ENCODE peak calls at places on chromosomes 4 and X, in five cellular contexts. F, S, Z, C and M are unnamed samples.
A peak's percentile ranks its signal among the peaks of the same experiment; 100 is the strongest.

GRCh38 chr4:128424524-128425195 is 137.0 kb upstream of the PGRMC2 start:
- DNase-seq in Z (no peak), F (no peak), C (no peak), S (no peak), M (peak; percentile 50)

GRCh38 chrX:106039920-106040319 is 1.4 kb upstream of the SERPINA7 start:
- DNase-seq in Z (peak; percentile 33), C (no peak), S (no peak), F (no peak), M (no peak)

GRCh38 chr4:61200195-61200990 is at the start of gene ADGRL3:
- DNase-seq in Z (peak; percentile 88), F (peak; percentile 89), C (no peak), S (peak; percentile 83), M (peak; percentile 54)

GRCh38 chrX:30992381-30992904 is 79.4 kb downstream of the FTHL17 start:
- DNase-seq in Z (no peak), C (no peak), S (no peak), F (no peak), M (peak; percentile 0)

GRCh38 chr4:175705407-175705806 is 106.7 kb downstream of the GPM6A start:
- DNase-seq in F (peak; percentile 66), Z (peak; percentile 63), C (no peak), S (peak; percentile 50), M (no peak)

GRCh38 chrX:13013353-13014110 is 30.9 kb downstream of the FAM9C start:
- DNase-seq in S (no peak), F (no peak), Z (no peak), C (peak; percentile 33), M (peak; percentile 52)

GRCh38 chr4:80646061-80646460 is 310.5 kb downstream of the CFAP299 start:
- DNase-seq in S (no peak), Z (no peak), F (no peak), C (no peak), M (no peak)

GRCh38 chr4:20272411-20272872 is 20.7 kb downstream of the SLIT2 start:
- DNase-seq in C (no peak), Z (no peak), F (no peak), S (no peak), M (peak; percentile 60)

DNA sequence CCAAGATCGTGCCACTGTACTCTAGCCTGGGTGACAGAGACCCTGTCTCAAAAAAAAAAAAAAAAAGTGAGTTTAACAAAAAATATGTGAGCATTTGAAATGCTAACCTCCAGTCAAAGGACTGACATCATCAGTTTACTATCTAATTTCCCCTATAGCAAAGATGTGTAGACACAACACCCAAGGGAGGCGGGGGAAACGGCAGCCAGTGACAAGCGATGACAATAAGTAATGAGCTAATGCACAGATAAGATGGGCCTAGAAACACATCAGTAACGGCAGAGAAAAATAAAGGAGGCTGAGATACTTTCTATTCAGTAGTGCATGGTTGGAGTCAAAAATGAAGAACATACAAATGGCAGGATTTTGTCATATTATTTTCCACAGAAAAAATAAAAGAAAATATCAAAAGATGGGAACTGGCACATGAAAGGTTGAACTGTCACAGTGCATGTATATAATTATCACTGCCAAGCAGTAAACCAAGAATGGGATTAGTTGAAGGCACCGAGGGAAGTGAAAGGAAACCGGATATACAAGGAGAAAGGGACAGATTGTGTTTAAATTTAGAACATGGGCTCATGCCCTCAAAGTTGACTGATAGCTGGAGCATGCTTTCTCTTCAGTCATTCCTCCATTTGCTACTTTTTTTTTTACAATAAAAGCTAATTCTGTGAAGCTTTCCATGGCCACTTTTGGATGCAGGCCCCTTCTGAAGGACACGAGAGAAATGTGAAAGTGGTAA is 41.8 kb downstream of the IGFBP7 start:
- DNase-seq in F (no peak), Z (no peak), C (no peak), S (no peak), M (no peak)
- H2BK12ac ChIP-seq in F (no peak overlapping the region), Z (no peak overlapping the region), C (no peak overlapping the region), S (no peak overlapping the region), M (no peak overlapping the region)

DNA sequence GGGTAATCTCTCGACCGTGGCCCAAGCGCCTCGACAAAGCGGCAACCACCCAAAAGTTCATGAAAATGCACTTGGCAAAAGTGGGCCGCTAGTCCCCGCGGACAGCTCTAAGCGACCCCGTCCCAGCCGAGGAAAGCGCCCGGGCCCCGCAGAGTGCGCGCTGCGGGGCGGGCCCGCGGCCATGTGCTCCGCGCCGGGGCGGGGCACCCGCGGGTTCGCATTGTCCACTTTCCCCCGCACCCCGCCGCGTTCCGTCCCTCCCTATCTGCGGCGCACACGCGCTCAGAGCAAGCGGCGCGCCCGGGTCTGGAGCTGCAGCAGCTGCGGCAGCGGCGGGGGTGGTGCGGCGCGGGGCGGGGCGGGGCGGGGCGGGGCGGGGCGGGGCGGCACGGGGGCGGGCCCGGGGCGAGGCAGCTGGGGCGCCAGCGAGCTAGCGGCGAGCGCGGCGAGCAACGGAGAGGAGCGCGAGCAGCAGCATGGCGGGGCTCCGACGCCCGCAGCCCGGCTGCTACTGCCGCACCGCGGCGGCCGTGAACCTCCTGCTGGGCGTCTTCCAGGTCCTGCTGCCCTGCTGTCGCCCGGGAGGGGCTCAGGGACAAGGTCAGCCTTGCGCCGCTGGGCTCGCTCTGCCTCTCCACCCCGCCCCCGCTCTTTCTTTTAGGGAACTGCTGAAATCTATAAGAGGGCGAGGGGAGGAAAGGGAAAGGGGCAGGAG is at the start of gene TMEM131L:
- DNase-seq in Z (peak; percentile 82), F (peak; percentile 81), C (peak; percentile 54), S (peak; percentile 75), M (peak; percentile 71)
- H2BK12ac ChIP-seq in Z (no peak within 1 kb of the TSS), F (no peak within 1 kb of the TSS), C (no peak within 1 kb of the TSS), S (no peak within 1 kb of the TSS), M (no peak within 1 kb of the TSS)

DNA sequence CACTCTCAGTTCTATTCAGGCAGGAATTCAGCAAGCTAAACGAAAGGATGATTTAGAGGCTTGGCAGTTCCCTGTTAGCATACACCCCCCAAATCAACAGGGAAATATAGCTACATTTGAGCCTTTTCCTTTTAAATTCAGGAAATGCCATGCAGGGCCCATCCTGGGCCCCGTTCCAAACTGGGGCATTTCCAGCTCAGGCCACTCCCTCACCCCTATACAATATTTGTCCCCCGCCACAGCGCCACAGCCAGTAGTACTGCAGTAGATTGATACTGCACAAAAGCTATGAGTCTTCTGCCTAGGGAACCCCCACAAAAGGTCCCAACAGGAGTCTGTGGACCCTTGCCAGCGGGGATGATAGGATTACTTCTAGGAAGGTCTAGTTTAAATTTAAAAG is 102.0 kb upstream of the MAPK10 start:
- DNase-seq in S (no peak), Z (no peak), F (no peak), C (no peak), M (no peak)
- H2BK12ac ChIP-seq in S (no peak overlapping the region), Z (no peak overlapping the region), F (no peak overlapping the region), C (no peak overlapping the region), M (no peak overlapping the region)

DNA sequence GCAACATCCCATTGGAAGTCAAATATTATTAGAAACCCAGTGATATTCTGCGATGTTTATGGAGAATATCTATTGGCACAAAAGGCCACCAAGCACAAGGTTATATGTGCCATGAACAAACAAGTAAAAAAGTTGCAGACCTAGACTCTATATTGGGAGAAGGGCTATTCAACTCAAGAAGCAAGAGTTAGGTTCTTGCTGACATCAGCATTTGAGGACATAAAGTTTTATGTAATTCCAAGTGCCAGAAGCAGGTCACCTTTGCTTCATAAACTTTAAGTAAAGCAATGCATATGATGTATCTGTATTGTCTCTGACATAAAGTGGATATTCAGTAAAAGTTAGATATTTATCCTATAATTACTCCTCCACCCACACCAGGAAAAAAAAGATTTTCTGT is 71.1 kb downstream of the MAGEB10 start:
- DNase-seq in S (no peak), F (no peak), C (no peak), Z (no peak), M (no peak)
- H2BK12ac ChIP-seq in S (no peak overlapping the region), F (no peak overlapping the region), C (no peak overlapping the region), Z (no peak overlapping the region), M (no peak overlapping the region)

DNA sequence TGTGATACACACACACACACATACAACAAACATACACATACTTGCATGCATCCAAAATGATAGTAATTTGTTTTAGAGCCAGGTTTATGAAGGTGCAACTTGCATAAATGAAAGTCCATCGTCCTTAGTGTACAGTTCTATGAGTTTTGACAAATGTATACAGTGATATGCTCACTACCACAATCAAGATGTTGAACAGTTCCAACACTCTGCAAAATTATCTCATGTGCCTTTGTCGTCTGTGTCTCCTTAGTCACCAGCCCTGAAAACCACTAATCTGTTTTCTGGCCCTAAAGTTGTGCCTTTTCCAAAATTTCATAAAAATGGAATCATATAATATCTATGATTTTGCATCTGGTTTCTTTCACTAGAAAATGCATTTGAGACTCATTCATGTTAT is 67.8 kb upstream of the ANXA3 start:
- DNase-seq in F (no peak), C (no peak), Z (no peak), S (no peak), M (no peak)
- H2BK12ac ChIP-seq in F (no peak overlapping the region), C (no peak overlapping the region), Z (no peak overlapping the region), S (no peak overlapping the region), M (no peak overlapping the region)